ENCODE peak calls at places on chromosomes 2 and 18, in eight cellular contexts. One of them, this sample, is unnamed.

GRCh38 chr2:19288291-19288690 is 70.1 kb downstream of the OSR1 start:
- DNase-seq in H9: no peak
- DNase-seq in left ventricle myocardium inferior: no peak
- DNase-seq in DMS153: no peak
- DNase-seq in anterior cingulate cortex: no peak
- DNase-seq in T-helper 17 cell: no peak
- DNase-seq in stimulated activated naive CD8-positive, alpha-beta T cell treated with anti-CD3 and anti-CD28 coated beads, Interleukin-15, Interleukin-2, amounts not matched to agents 100 U/mL and 50 U/mL, for 24 hours: no peak
- DNase-seq in amygdala: no peak
- DNase-seq in this sample: no peak

GRCh38 chr2:73205611-73206010 is 3.2 kb downstream of the NOTO start:
- DNase-seq in H9: no peak
- DNase-seq in left ventricle myocardium inferior: no peak
- DNase-seq in DMS153: no peak
- DNase-seq in anterior cingulate cortex: no peak
- DNase-seq in T-helper 17 cell: no peak
- DNase-seq in stimulated activated naive CD8-positive, alpha-beta T cell treated with anti-CD3 and anti-CD28 coated beads, Interleukin-15, Interleukin-2, amounts not matched to agents 100 U/mL and 50 U/mL, for 24 hours: no peak
- DNase-seq in amygdala: no peak
- DNase-seq in this sample: no peak

GRCh38 chr2:119679526-119679837 is 481 bp downstream of the TMEM177 start:
- DNase-seq in H9: peak; percentile 1
- DNase-seq in left ventricle myocardium inferior: no peak
- DNase-seq in DMS153: no peak
- DNase-seq in anterior cingulate cortex: no peak
- DNase-seq in T-helper 17 cell: no peak
- DNase-seq in stimulated activated naive CD8-positive, alpha-beta T cell treated with anti-CD3 and anti-CD28 coated beads, Interleukin-15, Interleukin-2, amounts not matched to agents 100 U/mL and 50 U/mL, for 24 hours: no peak
- DNase-seq in amygdala: no peak
- DNase-seq in this sample: no peak

GRCh38 chr2:175605989-175606841 is 395.9 kb downstream of the LNPK start:
- DNase-seq in H9: peak; percentile 32
- DNase-seq in left ventricle myocardium inferior: no peak
- DNase-seq in DMS153: peak; percentile 81
- DNase-seq in anterior cingulate cortex: no peak
- DNase-seq in T-helper 17 cell: no peak
- DNase-seq in stimulated activated naive CD8-positive, alpha-beta T cell treated with anti-CD3 and anti-CD28 coated beads, Interleukin-15, Interleukin-2, amounts not matched to agents 100 U/mL and 50 U/mL, for 24 hours: no peak
- DNase-seq in amygdala: no peak
- DNase-seq in this sample: no peak

GRCh38 chr2:104412384-104412783 is 441.5 kb upstream of the POU3F3 start:
- DNase-seq in H9: no peak
- DNase-seq in left ventricle myocardium inferior: no peak
- DNase-seq in DMS153: peak; percentile 20
- DNase-seq in anterior cingulate cortex: no peak
- DNase-seq in T-helper 17 cell: no peak
- DNase-seq in stimulated activated naive CD8-positive, alpha-beta T cell treated with anti-CD3 and anti-CD28 coated beads, Interleukin-15, Interleukin-2, amounts not matched to agents 100 U/mL and 50 U/mL, for 24 hours: peak; percentile 27
- DNase-seq in amygdala: no peak
- DNase-seq in this sample: peak; percentile 39

GRCh38 chr2:127661949-127662510 is 13.3 kb downstream of the LIMS2 start:
- DNase-seq in H9: no peak
- DNase-seq in left ventricle myocardium inferior: no peak
- DNase-seq in DMS153: no peak
- DNase-seq in anterior cingulate cortex: no peak
- DNase-seq in T-helper 17 cell: peak; percentile 7
- DNase-seq in stimulated activated naive CD8-positive, alpha-beta T cell treated with anti-CD3 and anti-CD28 coated beads, Interleukin-15, Interleukin-2, amounts not matched to agents 100 U/mL and 50 U/mL, for 24 hours: no peak
- DNase-seq in amygdala: no peak
- DNase-seq in this sample: no peak

GRCh38 chr2:127909019-127909418 is 23.3 kb upstream of the AMMECR1L start:
- DNase-seq in H9: peak; percentile 42
- DNase-seq in left ventricle myocardium inferior: no peak
- DNase-seq in DMS153: no peak
- DNase-seq in anterior cingulate cortex: no peak
- DNase-seq in T-helper 17 cell: no peak
- DNase-seq in stimulated activated naive CD8-positive, alpha-beta T cell treated with anti-CD3 and anti-CD28 coated beads, Interleukin-15, Interleukin-2, amounts not matched to agents 100 U/mL and 50 U/mL, for 24 hours: no peak
- DNase-seq in amygdala: no peak
- DNase-seq in this sample: no peak

GRCh38 chr2:161943012-161943411 is 131.0 kb downstream of the DPP4 start:
- DNase-seq in H9: no peak
- DNase-seq in left ventricle myocardium inferior: no peak
- DNase-seq in DMS153: no peak
- DNase-seq in anterior cingulate cortex: no peak
- DNase-seq in T-helper 17 cell: no peak
- DNase-seq in stimulated activated naive CD8-positive, alpha-beta T cell treated with anti-CD3 and anti-CD28 coated beads, Interleukin-15, Interleukin-2, amounts not matched to agents 100 U/mL and 50 U/mL, for 24 hours: no peak
- DNase-seq in amygdala: no peak
- DNase-seq in this sample: no peak

GRCh38 chr18:35611518-35611917 is 30.0 kb downstream of the GALNT1 start:
- DNase-seq in H9: no peak
- DNase-seq in left ventricle myocardium inferior: no peak
- DNase-seq in DMS153: no peak
- DNase-seq in anterior cingulate cortex: no peak
- DNase-seq in T-helper 17 cell: no peak
- DNase-seq in stimulated activated naive CD8-positive, alpha-beta T cell treated with anti-CD3 and anti-CD28 coated beads, Interleukin-15, Interleukin-2, amounts not matched to agents 100 U/mL and 50 U/mL, for 24 hours: no peak
- DNase-seq in amygdala: no peak
- DNase-seq in this sample: no peak

GRCh38 chr2:21640046-21640445 is 516.3 kb downstream of the TDRD15 start:
- DNase-seq in H9: no peak
- DNase-seq in left ventricle myocardium inferior: no peak
- DNase-seq in DMS153: no peak
- DNase-seq in anterior cingulate cortex: no peak
- DNase-seq in T-helper 17 cell: no peak
- DNase-seq in stimulated activated naive CD8-positive, alpha-beta T cell treated with anti-CD3 and anti-CD28 coated beads, Interleukin-15, Interleukin-2, amounts not matched to agents 100 U/mL and 50 U/mL, for 24 hours: no peak
- DNase-seq in amygdala: no peak
- DNase-seq in this sample: no peak

GRCh38 chr2:16381511-16381910 is 284.1 kb downstream of the CYRIA start:
- DNase-seq in H9: no peak
- DNase-seq in left ventricle myocardium inferior: no peak
- DNase-seq in DMS153: no peak
- DNase-seq in anterior cingulate cortex: no peak
- DNase-seq in T-helper 17 cell: no peak
- DNase-seq in stimulated activated naive CD8-positive, alpha-beta T cell treated with anti-CD3 and anti-CD28 coated beads, Interleukin-15, Interleukin-2, amounts not matched to agents 100 U/mL and 50 U/mL, for 24 hours: no peak
- DNase-seq in amygdala: no peak
- DNase-seq in this sample: no peak

GRCh38 chr2:44429034-44429433 is 67.3 kb downstream of the CAMKMT start:
- DNase-seq in H9: no peak
- DNase-seq in left ventricle myocardium inferior: no peak
- DNase-seq in DMS153: no peak
- DNase-seq in anterior cingulate cortex: no peak
- DNase-seq in T-helper 17 cell: no peak
- DNase-seq in stimulated activated naive CD8-positive, alpha-beta T cell treated with anti-CD3 and anti-CD28 coated beads, Interleukin-15, Interleukin-2, amounts not matched to agents 100 U/mL and 50 U/mL, for 24 hours: no peak
- DNase-seq in amygdala: no peak
- DNase-seq in this sample: no peak